ENCODE peak calls at places on chromosomes 5 and 9, in four cellular contexts. B is testis, U is body of pancreas, G is SK-N-SH. A is an unnamed sample.

GRCh38 chr5:136056771-136057335 is 28.1 kb downstream of the TGFBI start:
- DNase-seq in G (no peak), U (no peak), B (no peak), A (no peak)

GRCh38 chr5:117236941-117237340 is 662.3 kb upstream of the SEMA6A start:
- DNase-seq in U (no peak), G (no peak), B (no peak), A (no peak)

GRCh38 chr5:142874537-142874936 is 104.4 kb downstream of the ARHGAP26 start:
- DNase-seq in G (no peak), B (peak; percentile 55), U (peak; percentile 95), A (peak; percentile 35)

GRCh38 chr9:93680445-93681315 is 104.3 kb downstream of the PHF2 start:
- DNase-seq in U (peak; percentile 4), B (peak; percentile 10), G (peak; percentile 36), A (no peak)

GRCh38 chr5:11177993-11178711 is 417.1 kb upstream of the DAP start:
- DNase-seq in G (no peak), U (no peak), B (no peak), A (no peak)

GRCh38 chr5:23269981-23270380 is 237.4 kb upstream of the PRDM9 start:
- DNase-seq in G (no peak), U (no peak), B (no peak), A (no peak)

GRCh38 chr5:172985596-172985995 is 2.0 kb downstream of the ATP6V0E1 start:
- DNase-seq in G (no peak), U (no peak), B (no peak), A (no peak)

GRCh38 chr9:97503862-97504210 is 2.4 kb downstream of the TMOD1 start:
- DNase-seq in U (no peak), G (no peak), B (no peak), A (no peak)

GRCh38 chr5:158637039-158637438 is 462.7 kb downstream of the EBF1 start:
- DNase-seq in B (no peak), G (no peak), U (no peak), A (no peak)

GRCh38 chr9:91930475-91930874 is 19.6 kb downstream of the ROR2 start:
- DNase-seq in G (no peak), U (no peak), B (no peak), A (no peak)

GRCh38 chr9:98778251-98778650 is 18.1 kb downstream of the ANKS6 start:
- DNase-seq in G (no peak), B (no peak), U (no peak), A (no peak)

GRCh38 chr5:134114886-134115805 is 665 bp downstream of the TCF7 start:
- DNase-seq in G (peak; percentile 84), B (peak; percentile 48), U (peak; percentile 66), A (no peak)

GRCh38 chr9:70954126-70954525 is 167.3 kb downstream of the TRPM3 start:
- DNase-seq in B (no peak), U (no peak), G (no peak), A (peak; percentile 26)

GRCh38 chr5:35061216-35061615 is 13.5 kb upstream of the AGXT2 start:
- DNase-seq in U (no peak), B (no peak), G (no peak), A (no peak)

GRCh38 chr5:75168026-75168750 is 68.5 kb downstream of the ANKRD31 start:
- DNase-seq in G (no peak), U (no peak), B (no peak), A (no peak)

GRCh38 chr9:119453980-119454379 is 84.7 kb upstream of the BRINP1 start:
- DNase-seq in U (no peak), G (no peak), B (no peak), A (no peak)

GRCh38 chr9:76403352-76403751 is 9.1 kb upstream of the RFK start:
- DNase-seq in B (no peak), G (peak; percentile 8), U (no peak), A (peak; percentile 70)

GRCh38 chr5:8580298-8580697 is 711.4 kb downstream of the MTRR start:
- DNase-seq in G (no peak), U (no peak), B (no peak), A (no peak)

GRCh38 chr9:92170848-92171247 is 55.6 kb upstream of the SPTLC1 start:
- DNase-seq in G (no peak), B (no peak), U (no peak), A (peak; percentile 63)

GRCh38 chr5:147554285-147554817 is 44.5 kb upstream of the DPYSL3 start:
- DNase-seq in U (no peak), B (no peak), G (peak; percentile 41), A (no peak)

GRCh38 chr9:113057193-113057592 is 669 bp upstream of the ZFP37 start:
- DNase-seq in U (no peak), G (no peak), B (no peak), A (no peak)

GRCh38 chr9:91298304-91298703 is 63.4 kb downstream of the AUH start:
- DNase-seq in B (no peak), G (no peak), U (no peak), A (no peak)

GRCh38 chr5:143234162-143234842 is 169.2 kb downstream of the NR3C1 start:
- DNase-seq in G (no peak), B (no peak), U (no peak), A (no peak)

GRCh38 chr5:78530342-78531096 is 118.1 kb downstream of the LHFPL2 start:
- DNase-seq in U (no peak), B (no peak), G (no peak), A (peak; percentile 5)

GRCh38 chr5:150007050-150007449 is 6.5 kb downstream of the HMGXB3 start:
- DNase-seq in U (no peak), G (no peak), B (no peak), A (no peak)

GRCh38 chr5:176675676-176676360 is 28.5 kb downstream of the TSPAN17 start:
- DNase-seq in U (no peak), G (no peak), B (no peak), A (peak; percentile 50)
- TF ChIP-seq CTCF in U (no peak), G (peak; percentile 53), B (peak; percentile 33), A (peak; percentile 57)

GRCh38 chr9:83133316-83133715 is 70.4 kb upstream of the RASEF start:
- DNase-seq in U (no peak), B (no peak), G (no peak), A (no peak)
- H3K4me3 ChIP-seq in U (no peak overlapping the region), B (no peak overlapping the region), G (no peak overlapping the region), A (no peak overlapping the region)

GRCh38 chr5:59562756-59563389 is 330.7 kb downstream of the PDE4D start:
- DNase-seq in B (no peak), U (peak; percentile 57), G (no peak), A (no peak)
- H3K27ac ChIP-seq in B (no peak overlapping the region), U (no peak overlapping the region), G (no peak overlapping the region), A (no peak overlapping the region)

GRCh38 chr5:137296213-137296702 is 202.9 kb downstream of the SPOCK1 start:
- DNase-seq in B (no peak), U (no peak), G (no peak), A (no peak)
- TF ChIP-seq CTCF in B (no peak), U (no peak), G (no peak), A (no peak)

GRCh38 chr5:56126487-56127179 is 106.5 kb downstream of the ANKRD55 start:
- DNase-seq in U (no peak), G (peak; percentile 55), B (no peak), A (no peak)

GRCh38 chr5:56128166-56128565 is 105.0 kb downstream of the ANKRD55 start:
- DNase-seq in G (no peak), U (peak; percentile 17), B (no peak), A (no peak)

GRCh38 chr5:56124885-56125250 is 108.3 kb downstream of the ANKRD55 start:
- DNase-seq in B (no peak), U (no peak), G (no peak), A (no peak)

GRCh38 chr5:56129288-56129687 is 103.8 kb downstream of the ANKRD55 start:
- DNase-seq in B (no peak), G (no peak), U (no peak), A (no peak)

DNA sequence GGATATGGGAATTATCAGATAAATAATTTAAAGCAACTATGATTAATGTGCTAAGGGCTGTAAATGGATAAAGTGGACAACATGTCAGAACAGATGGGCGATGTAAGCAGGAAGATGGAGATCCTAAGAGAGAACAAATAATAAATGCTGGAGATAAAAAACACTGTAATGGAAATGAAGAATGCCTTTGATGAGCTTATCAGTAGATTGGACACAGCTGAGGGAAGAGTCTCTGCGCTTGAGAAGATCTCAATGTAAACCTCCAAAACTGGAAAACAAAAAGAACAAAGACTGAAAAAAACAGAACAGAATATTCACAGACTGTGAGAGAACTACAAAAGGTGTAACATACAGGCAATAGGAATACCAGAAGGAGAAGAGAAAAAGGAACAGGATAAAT is 102.5 kb downstream of the ANKRD55 start:
- DNase-seq in G (no peak), U (no peak), B (no peak), A (no peak)
- H3K4me3 ChIP-seq in G (no peak overlapping the region), U (no peak overlapping the region), B (no peak overlapping the region), A (no peak overlapping the region)

GRCh38 chr9:134301387-134302129 is 24.7 kb upstream of the RXRA start:
- DNase-seq in B (no peak), U (no peak), G (peak; percentile 27), A (no peak)
- H3K27ac ChIP-seq in B (no peak overlapping the region), U (peak overlapping the region; percentile 1), G (no peak overlapping the region), A (no peak overlapping the region)

GRCh38 chr9:80881350-80881749 is 808.0 kb downstream of the TLE1 start:
- DNase-seq in G (peak; percentile 22), B (no peak), U (no peak), A (no peak)

GRCh38 chr9:80881946-80882345 is 807.4 kb downstream of the TLE1 start:
- DNase-seq in U (no peak), B (no peak), G (peak; percentile 19), A (peak; percentile 64)

GRCh38 chr9:80884180-80884579 is 805.2 kb downstream of the TLE1 start:
- DNase-seq in B (no peak), U (no peak), G (no peak), A (no peak)

GRCh38 chr9:80885894-80886293 is 803.5 kb downstream of the TLE1 start:
- DNase-seq in B (peak; percentile 56), G (no peak), U (no peak), A (peak; percentile 51)
- TF ChIP-seq CTCF in B (no peak), G (peak; percentile 8), U (no peak), A (peak; percentile 53)

DNA sequence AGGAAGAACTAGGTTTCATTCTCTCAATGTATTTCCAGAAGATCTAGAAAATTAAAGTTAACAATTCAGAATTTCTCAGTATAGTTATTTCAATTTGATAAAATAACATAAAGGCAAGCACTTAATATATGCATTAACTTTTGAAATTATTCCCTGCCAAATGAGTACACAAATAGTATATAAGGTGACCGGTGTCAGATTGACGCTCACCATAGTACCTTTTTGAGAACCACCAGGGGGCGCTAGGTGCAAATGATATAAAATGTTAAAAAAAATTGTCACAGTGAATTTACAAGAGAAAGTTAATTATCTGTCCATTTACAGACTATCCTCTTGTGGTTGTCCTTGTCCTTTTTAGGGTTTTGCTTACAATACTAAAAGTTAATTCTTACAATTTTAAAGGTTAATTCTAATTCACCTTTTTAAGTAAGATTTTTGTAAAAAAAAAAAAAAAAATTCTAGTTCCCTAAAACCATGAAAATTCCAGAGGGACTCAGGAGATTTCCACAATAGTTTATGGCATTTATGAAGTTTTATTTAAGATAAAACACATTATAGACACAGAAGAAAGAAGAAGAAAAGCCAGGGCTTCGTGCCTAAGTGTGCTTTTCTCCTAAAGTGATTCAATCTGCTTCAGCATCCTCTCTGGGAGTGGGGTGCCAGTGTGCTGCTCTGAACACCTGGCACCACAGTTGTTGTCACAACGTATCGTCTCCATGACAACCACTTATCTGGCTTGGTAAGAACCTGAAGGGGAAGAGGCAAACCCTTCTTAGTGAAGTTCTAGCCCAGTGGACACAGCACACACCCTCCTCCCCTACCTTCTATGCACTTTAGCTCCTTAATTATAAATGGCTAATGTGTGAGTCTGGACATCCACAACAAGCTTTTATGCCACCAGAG is 1.7 kb downstream of the ADAMTS16 start:
- DNase-seq in B (peak; percentile 71), G (peak; percentile 53), U (peak; percentile 72), A (peak; percentile 80)
- H3K4me3 ChIP-seq in B (no peak overlapping the region), G (peak overlapping the region; percentile 28), U (no peak overlapping the region), A (no peak overlapping the region)